ENCODE peak calls at places on chromosomes 4 and X, in seven cellular contexts. Q, W, O, E, T, S and L are unnamed samples.

GRCh38 chr4:10200869-10201268 is 84.3 kb upstream of the WDR1 start:
- DNase-seq in Q (no peak), W (no peak), O (no peak), E (no peak), T (no peak), S (no peak), L (no peak)

GRCh38 chr4:3021627-3022026 is 52.7 kb downstream of the HTT-AS start:
- DNase-seq in Q (no peak), W (peak), O (no peak), E (no peak), T (no peak), S (no peak), L (no peak)

GRCh38 chr4:83618431-83618830 is 82.5 kb downstream of the GPAT3 start:
- DNase-seq in Q (no peak), W (no peak), O (no peak), E (peak), T (no peak), S (peak), L (no peak)

GRCh38 chr4:25888781-25889180 is 25.2 kb upstream of the SMIM20 start:
- DNase-seq in Q (no peak), W (no peak), O (no peak), E (no peak), T (no peak), S (no peak), L (no peak)

GRCh38 chrX:125295337-125295736 is 24.3 kb upstream of the TEX13C start:
- DNase-seq in Q (no peak), W (no peak), O (no peak), E (no peak), T (no peak), S (peak), L (no peak)

GRCh38 chr4:19216495-19216894 is 1035.2 kb upstream of the SLIT2 start:
- DNase-seq in Q (no peak), W (no peak), O (no peak), E (no peak), T (no peak), S (no peak), L (no peak)

GRCh38 chrX:39733745-39734144 is 364.0 kb downstream of the BCOR start:
- DNase-seq in Q (no peak), W (peak), O (no peak), E (no peak), T (no peak), S (no peak), L (no peak)

GRCh38 chr4:153976954-153977353 is 188.1 kb upstream of the SFRP2 start:
- DNase-seq in Q (no peak), W (no peak), O (no peak), E (no peak), T (no peak), S (no peak), L (no peak)

GRCh38 chr4:79917246-79917645 is 155.8 kb downstream of the ANTXR2 start:
- DNase-seq in Q (peak), W (no peak), O (no peak), E (peak), T (peak), S (peak), L (peak)

GRCh38 chr4:3342182-3342854 is 49.5 kb downstream of the RGS12 start:
- DNase-seq in Q (no peak), W (no peak), O (no peak), E (no peak), T (no peak), S (peak), L (no peak)

GRCh38 chrX:114626323-114626722 is 42.4 kb downstream of the HTR2C start:
- DNase-seq in Q (no peak), W (no peak), O (no peak), E (no peak), T (no peak), S (peak), L (peak)

GRCh38 chr4:99403380-99404194 is 31.6 kb downstream of the ADH7 start:
- DNase-seq in Q (no peak), W (no peak), O (no peak), E (no peak), T (no peak), S (peak), L (no peak)